ENCODE peak calls at places on chromosomes 2 and 18, in eight cellular contexts. U is activated naive CD4-positive, alpha-beta T cell; K is frontal cortex; P is stimulated activated CD4-positive, alpha-beta T cell treated with anti-CD3 and anti-CD28 coated beads, Interleukin-1b, Interleukin-23, amount 100 ng/mL, for 24 hours; S is activated T-helper 1 cell treated with anti-CD3 and anti-CD28 coated beads, Interleukin-12 subunit alpha, Interleukin-12 subunit beta, Interleukin-2, Interleukin-4 antibody, amounts not matched to agents 30 ng/mL and 10 ng/mL and 1 ng/mL, durations not matched to agents 14 hours and 24 hours and 36 hours; D is hepatocyte; Z is NCI-H226; J is T follicular helper cell. G is an unnamed sample.

GRCh38 chr18:40357536-40357935 is 1597.5 kb upstream of the PIK3C3 start:
- DNase-seq in U (no peak), K (no peak), P (no peak), S (no peak), D (no peak), Z (no peak), J (no peak), G (no peak)

GRCh38 chr2:142822190-142822589 is 55.3 kb upstream of the KYNU start:
- DNase-seq in U (no peak), K (no peak), P (no peak), S (no peak), D (no peak), Z (no peak), J (no peak), G (no peak)

GRCh38 chr2:121965666-121966065 is 210.2 kb downstream of the TSN start:
- DNase-seq in U (no peak), K (no peak), P (no peak), S (no peak), D (no peak), Z (no peak), J (no peak), G (no peak)

GRCh38 chr18:71304856-71305255 is 1016.0 kb downstream of the SOCS6 start:
- DNase-seq in U (no peak), K (no peak), P (no peak), S (no peak), D (no peak), Z (no peak), J (no peak), G (no peak)

GRCh38 chr2:74105413-74105812 is 42.3 kb downstream of the BOLA3 start:
- DNase-seq in U (no peak), K (no peak), P (no peak), S (no peak), D (no peak), Z (no peak), J (no peak), G (no peak)

GRCh38 chr18:44959013-44959412 is 278.3 kb downstream of the SETBP1 start:
- DNase-seq in U (no peak), K (no peak), P (no peak), S (no peak), D (no peak), Z (no peak), J (no peak), G (no peak)

GRCh38 chr2:16727256-16727655 is 61.6 kb upstream of the CYRIA start:
- DNase-seq in U (no peak), K (peak), P (no peak), S (no peak), D (no peak), Z (no peak), J (no peak), G (no peak)

GRCh38 chr18:45197526-45197970 is 417.7 kb upstream of the SLC14A2 start:
- DNase-seq in U (no peak), K (peak), P (no peak), S (no peak), D (no peak), Z (no peak), J (no peak), G (no peak)

GRCh38 chr18:54679318-54680149 is 88.5 kb downstream of the DYNAP start:
- DNase-seq in U (no peak), K (peak), P (no peak), S (no peak), D (peak), Z (peak), J (no peak), G (peak)

GRCh38 chr2:19754907-19755306 is 146.9 kb downstream of the TTC32 start:
- DNase-seq in U (no peak), K (no peak), P (no peak), S (no peak), D (no peak), Z (no peak), J (no peak), G (no peak)

GRCh38 chr2:238860966-238861730 is 13.3 kb downstream of the TWIST2 start:
- DNase-seq in U (no peak), K (no peak), P (no peak), S (no peak), D (no peak), Z (no peak), J (no peak), G (no peak)

GRCh38 chr2:54638774-54639187 is 84.7 kb upstream of the EML6 start:
- DNase-seq in U (no peak), K (no peak), P (no peak), S (no peak), D (no peak), Z (no peak), J (no peak), G (peak)

GRCh38 chr2:708667-709066 is 31.5 kb upstream of the TMEM18 start:
- DNase-seq in U (no peak), K (no peak), P (no peak), S (no peak), D (no peak), Z (no peak), J (no peak), G (no peak)

GRCh38 chr18:44698518-44698917 is 17.8 kb downstream of the SETBP1 start:
- DNase-seq in U (no peak), K (no peak), P (no peak), S (no peak), D (no peak), Z (no peak), J (no peak), G (no peak)

GRCh38 chr2:120861576-120862191 is 126.0 kb downstream of the GLI2 start:
- DNase-seq in U (no peak), K (no peak), P (no peak), S (no peak), D (no peak), Z (no peak), J (no peak), G (no peak)

GRCh38 chr18:24112874-24113615 is 25.8 kb upstream of the CABYR start:
- DNase-seq in U (no peak), K (no peak), P (no peak), S (no peak), D (peak), Z (no peak), J (no peak), G (no peak)

GRCh38 chr2:207188601-207189000 is 22.9 kb upstream of the KLF7 start:
- DNase-seq in U (no peak), K (no peak), P (no peak), S (no peak), D (no peak), Z (no peak), J (no peak), G (no peak)

GRCh38 chr2:174473796-174474195 is 13.0 kb downstream of the GPR155 start:
- DNase-seq in U (no peak), K (no peak), P (no peak), S (no peak), D (no peak), Z (no peak), J (no peak), G (no peak)

GRCh38 chr2:156883828-156884615 is 373.5 kb upstream of the GALNT5 start:
- DNase-seq in U (no peak), K (no peak), P (no peak), S (no peak), D (no peak), Z (peak), J (no peak), G (no peak)

GRCh38 chr2:188852752-188853151 is 121.4 kb upstream of the COL3A1 start:
- DNase-seq in U (no peak), K (no peak), P (no peak), S (no peak), D (no peak), Z (no peak), J (no peak), G (no peak)

GRCh38 chr2:136384541-136385303 is 266.8 kb upstream of the CXCR4 start:
- DNase-seq in U (peak), K (peak), P (no peak), S (peak), D (peak), Z (no peak), J (peak), G (no peak)

GRCh38 chr2:118013724-118014491 is at the start of gene CCDC93:
- DNase-seq in U (peak), K (peak), P (peak), S (peak), D (peak), Z (peak), J (peak), G (peak)

G was measured in D721Med.